ENCODE peak calls at places on chromosome 2, in four cellular contexts. H is activated T-helper 1 cell treated with Interleukin-2 at 50 U/mL for 16 hours, D is upper lobe of right lung, L is dermis blood vessel endothelial cell. K is an unnamed sample.

GRCh38 chr2:65377556-65378307 is 54.7 kb downstream of the SPRED2 start:
- DNase-seq in D (no peak), L (peak; percentile 73), H (no peak), K (no peak)

GRCh38 chr2:189115126-189115525 is 64.4 kb downstream of the COL5A2 start:
- DNase-seq in D (no peak), H (no peak), L (peak; percentile 56), K (no peak)

GRCh38 chr2:113228991-113229716 is 49.6 kb downstream of the PAX8 start:
- DNase-seq in L (no peak), D (no peak), H (no peak), K (no peak)

GRCh38 chr2:59888015-59888414 is 665.4 kb downstream of the BCL11A start:
- DNase-seq in H (peak; percentile 3), L (no peak), D (no peak), K (no peak)

GRCh38 chr2:39688181-39688580 is 22.5 kb downstream of the TMEM178A start:
- DNase-seq in D (no peak), L (no peak), H (no peak), K (no peak)

GRCh38 chr2:117855886-117856285 is 41.4 kb downstream of the DDX18 start:
- DNase-seq in D (no peak), L (no peak), H (no peak), K (no peak)

GRCh38 chr2:196372811-196373664 is 201.7 kb upstream of the STK17B start:
- DNase-seq in H (no peak), D (no peak), L (peak; percentile 84), K (no peak)

GRCh38 chr2:202049840-202050239 is 16.2 kb downstream of the FZD7 start:
- DNase-seq in H (no peak), D (no peak), L (no peak), K (no peak)

GRCh38 chr2:192010073-192010472 is 163.2 kb upstream of the CAVIN2 start:
- DNase-seq in H (no peak), L (no peak), D (no peak), K (no peak)

GRCh38 chr2:11784310-11784709 is 37.9 kb downstream of the LPIN1 start:
- DNase-seq in L (no peak), D (no peak), H (no peak), K (no peak)

GRCh38 chr2:60741588-60741987 is 14.5 kb upstream of the PAPOLG start:
- DNase-seq in L (no peak), D (no peak), H (no peak), K (no peak)

GRCh38 chr2:40213071-40213470 is 238.8 kb downstream of the SLC8A1 start:
- DNase-seq in D (no peak), L (peak; percentile 6), H (no peak), K (no peak)

GRCh38 chr2:27929916-27930486 is 39.5 kb downstream of the BABAM2 start:
- DNase-seq in L (no peak), D (no peak), H (no peak), K (no peak)

GRCh38 chr2:10501521-10501961 is 53.4 kb upstream of the ODC1 start:
- DNase-seq in H (no peak), D (no peak), L (no peak), K (no peak)

GRCh38 chr2:196329959-196330358 is 158.6 kb upstream of the STK17B start:
- DNase-seq in D (no peak), H (no peak), L (no peak), K (no peak)

GRCh38 chr2:216633616-216634316 is 546 bp downstream of the IGFBP2 start:
- DNase-seq in D (no peak), L (peak; percentile 59), H (no peak), K (peak; percentile 74)

GRCh38 chr2:84908948-84909713 is 3.7 kb downstream of the TMSB10 start:
- DNase-seq in H (no peak), D (no peak), L (no peak), K (no peak)

GRCh38 chr2:216350214-216350789 is 22.0 kb downstream of the MARCHF4 start:
- DNase-seq in H (no peak), D (no peak), L (peak; percentile 60), K (no peak)

GRCh38 chr2:164881524-164881923 is 39.9 kb upstream of the COBLL1 start:
- DNase-seq in H (no peak), L (no peak), D (no peak), K (no peak)

GRCh38 chr2:128594273-128594910 is 275.7 kb upstream of the HS6ST1 start:
- DNase-seq in D (no peak), H (no peak), L (no peak), K (no peak)